ENCODE peak calls at places on chromosomes 1 and 21, in four cellular contexts. D is WTC11, H is K562, E is HepG2. P is an unnamed sample.

GRCh38 chr1:2856821-2857290 is 55.4 kb upstream of the TTC34 start:
- DNase-seq in E (no peak), D (no peak), H (no peak), P (no peak)

GRCh38 chr1:225677350-225678124 is 24.6 kb upstream of the ENAH start:
- DNase-seq in E (no peak), D (peak), H (no peak), P (no peak)

GRCh38 chr1:40650075-40650474 is 15.4 kb downstream of the RIMS3 start:
- DNase-seq in E (peak), H (peak), D (peak), P (no peak)

GRCh38 chr1:59104191-59104760 is 192.6 kb upstream of the FGGY start:
- DNase-seq in D (no peak), H (no peak), E (peak), P (no peak)

GRCh38 chr21:46234436-46234950 is 5.9 kb upstream of the LSS start:
- DNase-seq in E (no peak), D (no peak), H (no peak), P (no peak)

GRCh38 chr1:232773752-232774151 is 31.5 kb upstream of the MAP10 start:
- DNase-seq in D (no peak), E (no peak), H (no peak), P (no peak)

GRCh38 chr1:215052256-215052655 is 30.3 kb upstream of the KCNK2 start:
- DNase-seq in D (no peak), E (no peak), H (no peak), P (no peak)

GRCh38 chr1:155197901-155198546 is 9.7 kb downstream of the THBS3 start:
- DNase-seq in H (no peak), D (no peak), E (no peak), P (no peak)

GRCh38 chr1:44239961-44240371 is 26.7 kb downstream of the DMAP1 start:
- DNase-seq in H (no peak), E (no peak), D (no peak), P (no peak)

GRCh38 chr1:6538958-6539357 is 15.4 kb downstream of the NOL9 start:
- DNase-seq in H (no peak), D (no peak), E (no peak), P (no peak)

GRCh38 chr1:228367798-228368791 is 38.5 kb downstream of the TRIM11 start:
- DNase-seq in E (peak), H (peak), D (peak), P (no peak)
- TF ChIP-seq HMGXB4 in E (no peak), H (peak), D (no peak), P (no peak)

DNA sequence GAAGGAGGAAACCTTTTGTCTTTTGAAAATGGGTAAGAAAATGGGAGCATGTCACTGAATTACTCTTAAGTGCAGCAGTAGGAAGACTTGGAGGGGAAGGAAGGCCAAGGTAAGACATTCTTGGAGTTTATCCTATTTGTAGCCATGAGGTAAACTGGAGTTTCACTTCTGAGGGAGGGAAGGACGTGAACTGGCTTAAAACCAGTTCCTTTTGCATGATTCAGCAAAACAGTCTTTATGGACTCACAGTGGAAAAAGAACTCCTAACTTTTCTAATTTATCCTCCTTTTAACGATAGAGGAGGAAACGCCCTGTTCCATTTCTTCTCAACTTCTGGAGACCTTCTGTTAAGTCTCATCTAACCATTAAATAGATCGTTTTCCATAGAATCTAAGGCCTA is 2.5 kb downstream of the PRDX6 start:
- DNase-seq in E (no peak), D (no peak), H (no peak), P (no peak)
- TF ChIP-seq HMGXB4 in E (no peak), D (no peak), H (no peak), P (no peak)

DNA sequence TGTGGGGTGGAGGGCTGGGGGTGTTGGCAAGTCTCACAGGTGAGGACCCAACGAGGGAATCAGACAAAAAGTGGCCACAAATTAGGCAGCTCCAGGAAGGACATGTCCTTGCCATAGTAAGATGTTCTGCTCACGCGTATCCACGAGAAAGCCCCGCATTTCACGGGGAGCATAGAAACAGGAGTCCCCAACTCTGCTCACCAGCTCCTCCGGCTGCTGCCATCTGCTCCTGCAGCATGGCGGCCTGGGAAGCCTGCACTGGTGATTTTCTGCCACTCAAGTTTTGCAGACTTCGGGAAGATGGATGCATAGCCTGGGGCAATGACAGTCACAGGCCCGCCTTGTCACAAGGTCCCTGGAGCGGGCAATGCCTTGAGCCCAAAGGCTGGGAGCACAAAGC is 9.3 kb downstream of the TCP10L start:
- DNase-seq in H (no peak), D (no peak), E (no peak), P (no peak)
- TF ChIP-seq HMGXB4 in H (no peak), D (no peak), E (no peak), P (no peak)

GRCh38 chr21:39472211-39472610 is 20.4 kb downstream of the SH3BGR start:
- DNase-seq in H (no peak), D (no peak), E (no peak), P (no peak)
- TF ChIP-seq HMGXB4 in H (no peak), D (no peak), E (no peak), P (no peak)

GRCh38 chr1:203128691-203129500 is 1.4 kb downstream of the ADORA1 start:
- DNase-seq in D (no peak), E (no peak), H (no peak), P (no peak)

GRCh38 chr1:203126151-203126865 is 1.2 kb upstream of the ADORA1 start:
- DNase-seq in E (no peak), D (no peak), H (no peak), P (no peak)

GRCh38 chr1:203126866-203127671 is 457 bp upstream of the ADORA1 start:
- DNase-seq in D (no peak), E (no peak), H (no peak), P (no peak)

GRCh38 chr1:203129501-203130231 is 2.1 kb downstream of the ADORA1 start:
- DNase-seq in E (no peak), D (no peak), H (no peak), P (no peak)

DNA sequence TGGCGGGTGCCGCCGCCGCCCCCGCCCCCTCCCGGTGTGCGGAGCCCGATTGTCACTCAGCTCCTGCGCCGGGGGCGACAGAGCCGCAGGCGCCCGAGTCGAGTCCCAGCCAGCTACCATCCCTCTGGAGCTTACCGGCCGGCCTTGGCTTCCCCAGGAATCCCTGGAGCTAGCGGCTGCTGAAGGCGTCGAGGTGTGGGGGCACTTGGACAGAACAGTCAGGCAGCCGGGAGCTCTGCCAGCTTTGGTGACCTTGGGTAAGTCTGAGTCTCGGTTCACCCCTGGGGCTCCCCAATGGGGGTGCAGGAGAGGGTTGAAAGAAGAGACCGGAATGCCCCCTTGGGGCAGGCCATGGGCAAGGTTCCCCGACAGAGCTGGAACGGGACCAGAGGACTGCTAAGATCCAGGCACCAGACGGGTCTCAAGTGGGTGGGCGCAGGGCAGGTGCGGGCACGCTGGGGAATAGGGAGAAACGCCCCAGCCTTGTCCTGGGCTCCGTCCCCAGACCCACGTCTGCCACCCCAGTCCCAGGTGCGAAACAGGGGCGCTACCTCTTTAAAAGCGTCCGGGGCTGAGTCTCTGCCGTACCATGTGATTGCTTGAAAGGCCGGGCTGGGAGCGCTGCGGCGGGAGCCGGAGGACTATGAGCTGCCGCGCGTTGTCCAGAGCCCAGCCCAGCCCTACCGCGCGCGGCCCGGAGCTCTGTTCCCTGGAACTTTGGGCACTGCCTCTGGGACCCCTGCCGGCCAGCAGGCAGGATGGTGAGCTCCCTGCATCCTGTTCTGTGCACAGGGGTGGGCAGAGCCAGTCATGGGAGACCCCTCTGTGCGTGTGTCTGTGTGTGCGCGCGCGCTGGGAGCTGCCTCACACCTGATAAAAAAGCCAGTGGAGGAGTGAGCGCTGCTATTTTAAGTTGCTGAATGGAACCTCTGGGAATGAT is at the start of gene ADORA1:
- DNase-seq in H (no peak), D (peak), E (peak), P (peak)
- TF ChIP-seq HMGXB4 in H (no peak), D (no peak), E (no peak), P (no peak)

GRCh38 chr1:62090016-62090415 is 104.6 kb upstream of the L1TD1 start:
- DNase-seq in H (no peak), E (no peak), D (no peak), P (no peak)

GRCh38 chr1:62088439-62088838 is 106.2 kb upstream of the L1TD1 start:
- DNase-seq in E (peak), D (no peak), H (no peak), P (no peak)

GRCh38 chr1:62089570-62089969 is 105.1 kb upstream of the L1TD1 start:
- DNase-seq in H (no peak), E (peak), D (no peak), P (no peak)

GRCh38 chr1:62082456-62083363 is 111.9 kb upstream of the L1TD1 start:
- DNase-seq in E (peak), H (peak), D (peak), P (peak)

GRCh38 chr1:62084304-62084905 is 110.2 kb upstream of the L1TD1 start:
- DNase-seq in E (no peak), D (no peak), H (no peak), P (no peak)
- TF ChIP-seq HMGXB4 in E (no peak), D (no peak), H (no peak), P (no peak)

GRCh38 chr21:35508389-35508888 is 459.3 kb upstream of the RUNX1 start:
- DNase-seq in H (peak), D (peak), E (peak), P (peak)
- TF ChIP-seq HMGXB4 in H (no peak), D (no peak), E (no peak), P (no peak)

GRCh38 chr1:172726740-172727139 is 67.8 kb downstream of the FASLG start:
- DNase-seq in E (no peak), D (no peak), H (no peak), P (no peak)
- TF ChIP-seq HMGXB4 in E (no peak), D (no peak), H (no peak), P (no peak)

GRCh38 chr1:67787746-67788145 is 45.5 kb downstream of the GNG12 start:
- DNase-seq in E (no peak), H (no peak), D (no peak), P (no peak)
- TF ChIP-seq HMGXB4 in E (no peak), H (no peak), D (no peak), P (no peak)

P was measured in A549.